ENCODE peak calls at places on chromosomes 6 and 20, in seven cellular contexts. One of them, this sample, is unnamed.

GRCh38 chr6:75023634-75024033 is 182.2 kb downstream of the COL12A1 start:
- DNase-seq in lower lobe of right lung: no peak
- DNase-seq in K562: no peak
- DNase-seq in left ventricle myocardium inferior: no peak
- DNase-seq in hepatocyte: no peak
- DNase-seq in fibroblast of mammary gland: peak
- DNase-seq in BJ: no peak
- DNase-seq in this sample: no peak

GRCh38 chr20:11691766-11692165 is 225.9 kb upstream of the BTBD3 start:
- DNase-seq in fibroblast of mammary gland: no peak
- DNase-seq in hepatocyte: no peak
- DNase-seq in lower lobe of right lung: no peak
- DNase-seq in BJ: no peak
- DNase-seq in left ventricle myocardium inferior: no peak
- DNase-seq in K562: no peak
- DNase-seq in this sample: no peak

GRCh38 chr6:160534050-160534696 is 129.9 kb downstream of the LPA start:
- DNase-seq in BJ: no peak
- DNase-seq in K562: peak
- DNase-seq in left ventricle myocardium inferior: peak
- DNase-seq in fibroblast of mammary gland: peak
- DNase-seq in lower lobe of right lung: peak
- DNase-seq in hepatocyte: peak
- DNase-seq in this sample: peak

GRCh38 chr20:12679456-12679855 is 329.3 kb upstream of the SPTLC3 start:
- DNase-seq in BJ: no peak
- DNase-seq in hepatocyte: no peak
- DNase-seq in left ventricle myocardium inferior: no peak
- DNase-seq in K562: no peak
- DNase-seq in fibroblast of mammary gland: no peak
- DNase-seq in lower lobe of right lung: no peak
- DNase-seq in this sample: no peak

GRCh38 chr20:46311039-46311650 is 2.8 kb upstream of the CDH22 start:
- DNase-seq in left ventricle myocardium inferior: no peak
- DNase-seq in hepatocyte: no peak
- DNase-seq in BJ: no peak
- DNase-seq in lower lobe of right lung: no peak
- DNase-seq in fibroblast of mammary gland: no peak
- DNase-seq in K562: no peak
- DNase-seq in this sample: no peak

GRCh38 chr6:89144358-89145041 is 1.4 kb upstream of the PM20D2 start:
- DNase-seq in BJ: no peak
- DNase-seq in lower lobe of right lung: no peak
- DNase-seq in left ventricle myocardium inferior: no peak
- DNase-seq in fibroblast of mammary gland: no peak
- DNase-seq in K562: no peak
- DNase-seq in hepatocyte: no peak
- DNase-seq in this sample: no peak

GRCh38 chr6:156557269-156557885 is 219.8 kb upstream of the ARID1B start:
- DNase-seq in fibroblast of mammary gland: no peak
- DNase-seq in lower lobe of right lung: no peak
- DNase-seq in left ventricle myocardium inferior: peak
- DNase-seq in hepatocyte: peak
- DNase-seq in K562: peak
- DNase-seq in BJ: no peak
- DNase-seq in this sample: no peak

GRCh38 chr6:20608905-20609304 is 74.6 kb downstream of the CDKAL1 start:
- DNase-seq in K562: no peak
- DNase-seq in BJ: no peak
- DNase-seq in fibroblast of mammary gland: no peak
- DNase-seq in lower lobe of right lung: no peak
- DNase-seq in hepatocyte: no peak
- DNase-seq in left ventricle myocardium inferior: no peak
- DNase-seq in this sample: no peak

GRCh38 chr6:44898296-44898930 is 429.7 kb upstream of the RUNX2 start:
- DNase-seq in BJ: peak
- DNase-seq in lower lobe of right lung: no peak
- DNase-seq in fibroblast of mammary gland: peak
- DNase-seq in left ventricle myocardium inferior: no peak
- DNase-seq in K562: no peak
- DNase-seq in hepatocyte: no peak
- DNase-seq in this sample: no peak

GRCh38 chr6:113560908-113561307 is 296.2 kb upstream of the MARCKS start:
- DNase-seq in left ventricle myocardium inferior: no peak
- DNase-seq in BJ: peak
- DNase-seq in fibroblast of mammary gland: peak
- DNase-seq in hepatocyte: no peak
- DNase-seq in K562: no peak
- DNase-seq in lower lobe of right lung: no peak
- DNase-seq in this sample: no peak

GRCh38 chr20:47357296-47358051 is 975 bp upstream of the ZMYND8 start:
- DNase-seq in lower lobe of right lung: peak
- DNase-seq in left ventricle myocardium inferior: peak
- DNase-seq in hepatocyte: peak
- DNase-seq in K562: peak
- DNase-seq in fibroblast of mammary gland: peak
- DNase-seq in BJ: peak
- DNase-seq in this sample: peak

GRCh38 chr6:34730006-34730405 is 27.3 kb upstream of the SNRPC start:
- DNase-seq in lower lobe of right lung: no peak
- DNase-seq in fibroblast of mammary gland: no peak
- DNase-seq in hepatocyte: no peak
- DNase-seq in K562: no peak
- DNase-seq in BJ: no peak
- DNase-seq in left ventricle myocardium inferior: no peak
- DNase-seq in this sample: no peak

GRCh38 chr20:38729767-38730166 is 5.5 kb downstream of the SLC32A1 start:
- DNase-seq in hepatocyte: no peak
- DNase-seq in left ventricle myocardium inferior: no peak
- DNase-seq in K562: no peak
- DNase-seq in lower lobe of right lung: no peak
- DNase-seq in fibroblast of mammary gland: no peak
- DNase-seq in BJ: no peak
- DNase-seq in this sample: no peak

GRCh38 chr20:4369798-4370124 is 351.9 kb upstream of the PRND start:
- DNase-seq in left ventricle myocardium inferior: no peak
- DNase-seq in fibroblast of mammary gland: no peak
- DNase-seq in lower lobe of right lung: no peak
- DNase-seq in hepatocyte: no peak
- DNase-seq in BJ: no peak
- DNase-seq in K562: peak
- DNase-seq in this sample: no peak

GRCh38 chr20:17571153-17571527 is 1.3 kb downstream of the DSTN start:
- DNase-seq in K562: no peak
- DNase-seq in BJ: no peak
- DNase-seq in hepatocyte: no peak
- DNase-seq in fibroblast of mammary gland: no peak
- DNase-seq in lower lobe of right lung: no peak
- DNase-seq in left ventricle myocardium inferior: no peak
- DNase-seq in this sample: no peak

GRCh38 chr20:61902213-61902869 is 163.3 kb downstream of the TAF4 start:
- DNase-seq in hepatocyte: no peak
- DNase-seq in K562: no peak
- DNase-seq in lower lobe of right lung: no peak
- DNase-seq in fibroblast of mammary gland: no peak
- DNase-seq in left ventricle myocardium inferior: no peak
- DNase-seq in BJ: no peak
- DNase-seq in this sample: no peak

GRCh38 chr6:71383891-71384489 is 95.4 kb downstream of the OGFRL1 start:
- DNase-seq in left ventricle myocardium inferior: no peak
- DNase-seq in lower lobe of right lung: no peak
- DNase-seq in BJ: no peak
- DNase-seq in hepatocyte: peak
- DNase-seq in fibroblast of mammary gland: peak
- DNase-seq in K562: peak
- DNase-seq in this sample: no peak

GRCh38 chr6:169253745-169254238 is at the start of gene THBS2:
- DNase-seq in BJ: peak
- DNase-seq in K562: no peak
- DNase-seq in fibroblast of mammary gland: peak
- DNase-seq in left ventricle myocardium inferior: peak
- DNase-seq in hepatocyte: peak
- DNase-seq in lower lobe of right lung: no peak
- DNase-seq in this sample: peak

GRCh38 chr6:114260810-114261209 is 82.0 kb downstream of the HS3ST5 start:
- DNase-seq in K562: no peak
- DNase-seq in BJ: no peak
- DNase-seq in fibroblast of mammary gland: no peak
- DNase-seq in lower lobe of right lung: no peak
- DNase-seq in left ventricle myocardium inferior: no peak
- DNase-seq in hepatocyte: no peak
- DNase-seq in this sample: no peak

GRCh38 chr6:134178230-134179044 is 126.0 kb upstream of the SLC2A12 start:
- DNase-seq in fibroblast of mammary gland: peak
- DNase-seq in hepatocyte: peak
- DNase-seq in lower lobe of right lung: peak
- DNase-seq in left ventricle myocardium inferior: peak
- DNase-seq in K562: peak
- DNase-seq in BJ: peak
- DNase-seq in this sample: peak
- H3K4me3 ChIP-seq in fibroblast of mammary gland: peak
- H3K4me3 ChIP-seq in hepatocyte: peak
- H3K4me3 ChIP-seq in lower lobe of right lung: peak
- H3K4me3 ChIP-seq in left ventricle myocardium inferior: peak
- H3K4me3 ChIP-seq in K562: no peak
- H3K4me3 ChIP-seq in BJ: peak
- H3K4me3 ChIP-seq in this sample: peak

GRCh38 chr20:60138263-60139127 is 180.3 kb downstream of the CDH26 start:
- DNase-seq in hepatocyte: no peak
- DNase-seq in lower lobe of right lung: peak
- DNase-seq in left ventricle myocardium inferior: peak
- DNase-seq in BJ: no peak
- DNase-seq in fibroblast of mammary gland: no peak
- DNase-seq in K562: peak
- DNase-seq in this sample: peak
- H3K4me3 ChIP-seq in hepatocyte: no peak
- H3K4me3 ChIP-seq in lower lobe of right lung: peak
- H3K4me3 ChIP-seq in left ventricle myocardium inferior: peak
- H3K4me3 ChIP-seq in BJ: no peak
- H3K4me3 ChIP-seq in fibroblast of mammary gland: peak
- H3K4me3 ChIP-seq in K562: no peak
- H3K4me3 ChIP-seq in this sample: no peak

DNA sequence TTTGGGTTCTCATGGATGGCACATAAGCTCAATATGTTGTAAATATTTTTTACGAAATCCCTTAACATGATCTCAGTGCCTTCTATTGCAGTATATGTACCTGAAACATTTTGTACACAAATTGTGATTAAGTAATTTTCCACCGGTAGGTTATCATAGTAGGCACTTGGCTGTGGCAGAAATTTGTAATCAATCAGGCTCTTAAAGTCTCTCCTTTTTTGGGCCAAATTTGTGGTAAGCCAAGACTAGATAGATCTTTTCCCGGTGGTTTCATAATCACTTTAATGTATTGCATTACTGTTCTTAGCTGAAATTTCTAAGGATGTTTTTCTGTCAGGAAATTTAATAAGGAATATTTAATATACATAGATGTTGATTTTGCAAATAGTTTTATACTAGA is 3.1 kb downstream of the PCMT1 start:
- DNase-seq in lower lobe of right lung: no peak
- DNase-seq in BJ: no peak
- DNase-seq in hepatocyte: no peak
- DNase-seq in fibroblast of mammary gland: peak
- DNase-seq in left ventricle myocardium inferior: no peak
- DNase-seq in K562: no peak
- DNase-seq in this sample: no peak
- H3K4me3 ChIP-seq in lower lobe of right lung: no peak
- H3K4me3 ChIP-seq in BJ: no peak
- H3K4me3 ChIP-seq in hepatocyte: no peak
- H3K4me3 ChIP-seq in fibroblast of mammary gland: no peak
- H3K4me3 ChIP-seq in left ventricle myocardium inferior: no peak
- H3K4me3 ChIP-seq in K562: peak
- H3K4me3 ChIP-seq in this sample: no peak

DNA sequence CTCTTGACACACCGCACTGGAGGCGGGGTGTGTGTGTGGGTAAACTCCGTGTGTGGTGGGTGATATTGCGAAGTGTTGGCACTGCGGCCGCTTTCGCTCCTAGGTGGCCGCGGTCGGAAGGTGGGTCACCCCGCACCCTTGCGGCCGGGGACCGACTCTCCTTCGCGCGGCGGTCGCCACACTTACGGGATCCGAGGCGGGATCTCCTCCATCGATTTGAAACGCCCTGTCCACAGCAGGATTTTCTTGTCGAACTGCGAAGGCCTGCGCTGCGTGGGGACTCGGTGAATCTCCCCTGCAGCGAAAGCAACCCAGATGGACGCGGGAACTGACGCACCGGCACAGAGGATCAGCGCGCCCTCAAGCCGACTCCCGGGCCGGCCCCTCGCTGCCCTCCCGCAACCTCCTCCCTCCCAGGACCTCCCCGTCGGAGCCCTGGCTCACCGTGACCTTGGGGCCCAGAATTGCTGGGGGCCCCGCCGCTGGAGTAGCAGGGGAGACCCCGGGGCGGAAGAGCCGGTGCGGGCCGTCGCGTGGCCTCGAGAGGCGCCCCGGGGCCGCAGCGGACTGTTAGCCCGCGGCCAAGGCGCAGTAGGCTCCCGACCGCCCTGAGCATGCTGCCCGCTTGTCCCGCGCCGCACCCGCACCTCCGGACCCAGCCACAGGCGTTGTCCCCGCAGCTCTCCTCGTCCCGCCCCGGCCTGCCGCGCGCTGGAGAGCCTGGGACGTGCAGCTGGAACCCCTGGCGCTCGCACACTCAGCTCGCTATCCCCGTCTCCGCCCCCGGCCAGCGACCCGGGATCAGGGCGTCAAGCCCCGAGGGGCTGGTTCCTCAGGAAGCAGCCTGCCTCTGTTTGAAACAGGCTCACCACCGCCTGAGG is at the start of gene FAM162B:
- DNase-seq in left ventricle myocardium inferior: peak
- DNase-seq in fibroblast of mammary gland: peak
- DNase-seq in BJ: no peak
- DNase-seq in K562: no peak
- DNase-seq in lower lobe of right lung: peak
- DNase-seq in hepatocyte: peak
- DNase-seq in this sample: no peak
- H3K4me3 ChIP-seq in left ventricle myocardium inferior: peak
- H3K4me3 ChIP-seq in fibroblast of mammary gland: peak
- H3K4me3 ChIP-seq in BJ: peak
- H3K4me3 ChIP-seq in K562: no peak
- H3K4me3 ChIP-seq in lower lobe of right lung: peak
- H3K4me3 ChIP-seq in hepatocyte: peak
- H3K4me3 ChIP-seq in this sample: peak

GRCh38 chr6:110547266-110547964 is 71.0 kb upstream of the SLC22A16 start:
- DNase-seq in left ventricle myocardium inferior: no peak
- DNase-seq in hepatocyte: no peak
- DNase-seq in fibroblast of mammary gland: peak
- DNase-seq in BJ: no peak
- DNase-seq in lower lobe of right lung: no peak
- DNase-seq in K562: no peak
- DNase-seq in this sample: no peak
- H3K4me3 ChIP-seq in left ventricle myocardium inferior: no peak
- H3K4me3 ChIP-seq in hepatocyte: no peak
- H3K4me3 ChIP-seq in fibroblast of mammary gland: no peak
- H3K4me3 ChIP-seq in BJ: no peak
- H3K4me3 ChIP-seq in lower lobe of right lung: no peak
- H3K4me3 ChIP-seq in K562: no peak
- H3K4me3 ChIP-seq in this sample: no peak

GRCh38 chr6:3023663-3024483 is 24.2 kb downstream of the NQO2 start:
- DNase-seq in fibroblast of mammary gland: peak
- DNase-seq in K562: peak
- DNase-seq in lower lobe of right lung: peak
- DNase-seq in left ventricle myocardium inferior: peak
- DNase-seq in BJ: peak
- DNase-seq in hepatocyte: peak
- DNase-seq in this sample: peak
- H3K4me3 ChIP-seq in fibroblast of mammary gland: peak
- H3K4me3 ChIP-seq in K562: peak
- H3K4me3 ChIP-seq in lower lobe of right lung: peak
- H3K4me3 ChIP-seq in left ventricle myocardium inferior: peak
- H3K4me3 ChIP-seq in BJ: peak
- H3K4me3 ChIP-seq in hepatocyte: no peak
- H3K4me3 ChIP-seq in this sample: no peak

GRCh38 chr20:41339957-41340326 is 679 bp upstream of the LPIN3 start:
- DNase-seq in fibroblast of mammary gland: peak
- DNase-seq in hepatocyte: peak
- DNase-seq in K562: peak
- DNase-seq in BJ: no peak
- DNase-seq in left ventricle myocardium inferior: peak
- DNase-seq in lower lobe of right lung: peak
- DNase-seq in this sample: peak
- H3K4me3 ChIP-seq in fibroblast of mammary gland: peak
- H3K4me3 ChIP-seq in hepatocyte: no peak
- H3K4me3 ChIP-seq in K562: peak
- H3K4me3 ChIP-seq in BJ: peak
- H3K4me3 ChIP-seq in left ventricle myocardium inferior: peak
- H3K4me3 ChIP-seq in lower lobe of right lung: peak
- H3K4me3 ChIP-seq in this sample: no peak

This sample was measured in aorta.